ENCODE peak calls at places on chromosomes 16 and 17, in four cellular contexts. One of them, this sample, is unnamed.
A peak's percentile ranks its signal among the peaks of the same experiment; 100 is the strongest.

GRCh38 chr17:9648521-9649110 is 3.3 kb downstream of the USP43 start:
- DNase-seq in H1: no peak
- DNase-seq in IMR-90: no peak
- DNase-seq in mesenchymal stem cell: peak; percentile 23
- DNase-seq in this sample: no peak

GRCh38 chr17:38798614-38799500 is 499 bp downstream of the PIP4K2B start:
- DNase-seq in H1: no peak
- DNase-seq in IMR-90: peak; percentile 35
- DNase-seq in mesenchymal stem cell: peak; percentile 67
- DNase-seq in this sample: peak; percentile 17

GRCh38 chr16:51404386-51404785 is 253.3 kb upstream of the SALL1 start:
- DNase-seq in H1: no peak
- DNase-seq in IMR-90: peak; percentile 10
- DNase-seq in mesenchymal stem cell: peak; percentile 22
- DNase-seq in this sample: no peak

GRCh38 chr17:81976332-81977210 is 858 bp upstream of the ASPSCR1 start:
- DNase-seq in H1: no peak
- DNase-seq in IMR-90: no peak
- DNase-seq in mesenchymal stem cell: peak; percentile 18
- DNase-seq in this sample: no peak

GRCh38 chr16:14186007-14186953 is 115.2 kb downstream of the MRTFB start:
- DNase-seq in H1: peak; percentile 13
- DNase-seq in IMR-90: peak; percentile 79
- DNase-seq in mesenchymal stem cell: peak; percentile 97
- DNase-seq in this sample: peak; percentile 38

GRCh38 chr16:66095676-66096075 is 270.8 kb upstream of the CDH5 start:
- DNase-seq in H1: no peak
- DNase-seq in IMR-90: no peak
- DNase-seq in mesenchymal stem cell: no peak
- DNase-seq in this sample: no peak

GRCh38 chr16:27369806-27370205 is 32.2 kb upstream of the IL21R start:
- DNase-seq in H1: no peak
- DNase-seq in IMR-90: peak; percentile 79
- DNase-seq in mesenchymal stem cell: peak; percentile 58
- DNase-seq in this sample: no peak

GRCh38 chr17:42675984-42676423 is 790 bp downstream of the PLEKHH3 start:
- DNase-seq in H1: no peak
- DNase-seq in IMR-90: peak; percentile 45
- DNase-seq in mesenchymal stem cell: peak; percentile 79
- DNase-seq in this sample: no peak

GRCh38 chr17:78998311-78999055 is 11.1 kb downstream of the CANT1 start:
- DNase-seq in H1: no peak
- DNase-seq in IMR-90: no peak
- DNase-seq in mesenchymal stem cell: no peak
- DNase-seq in this sample: no peak

GRCh38 chr17:81680150-81680549 is 3.4 kb downstream of the ARL16 start:
- DNase-seq in H1: no peak
- DNase-seq in IMR-90: no peak
- DNase-seq in mesenchymal stem cell: no peak
- DNase-seq in this sample: no peak

GRCh38 chr17:66943484-66943883 is 21.0 kb upstream of the CACNG4 start:
- DNase-seq in H1: no peak
- DNase-seq in IMR-90: no peak
- DNase-seq in mesenchymal stem cell: no peak
- DNase-seq in this sample: no peak

GRCh38 chr16:1991588-1992474 is 2.1 kb downstream of the SYNGR3 start:
- DNase-seq in H1: peak; percentile 85
- DNase-seq in IMR-90: peak; percentile 83
- DNase-seq in mesenchymal stem cell: peak; percentile 87
- DNase-seq in this sample: peak; percentile 92

GRCh38 chr17:75910699-75911098 is 6.0 kb upstream of the MRPL38 start:
- DNase-seq in H1: no peak
- DNase-seq in IMR-90: no peak
- DNase-seq in mesenchymal stem cell: no peak
- DNase-seq in this sample: no peak

GRCh38 chr17:5078106-5079028 is at the start of gene ZFP3:
- DNase-seq in H1: peak; percentile 10
- DNase-seq in IMR-90: peak; percentile 68
- DNase-seq in mesenchymal stem cell: no peak
- DNase-seq in this sample: no peak

GRCh38 chr16:31453255-31454204 is 5.8 kb upstream of the ARMC5 start:
- DNase-seq in H1: no peak
- DNase-seq in IMR-90: peak; percentile 36
- DNase-seq in mesenchymal stem cell: peak; percentile 85
- DNase-seq in this sample: no peak

GRCh38 chr16:75378616-75379015 is 54.7 kb downstream of the CFDP1 start:
- DNase-seq in H1: no peak
- DNase-seq in IMR-90: no peak
- DNase-seq in mesenchymal stem cell: no peak
- DNase-seq in this sample: no peak

GRCh38 chr17:15398291-15398690 is 56.9 kb upstream of the TEKT3 start:
- DNase-seq in H1: no peak
- DNase-seq in IMR-90: peak; percentile 50
- DNase-seq in mesenchymal stem cell: peak; percentile 61
- DNase-seq in this sample: no peak

GRCh38 chr17:49216953-49217650 is 6.6 kb downstream of the ABI3 start:
- DNase-seq in H1: no peak
- DNase-seq in IMR-90: no peak
- DNase-seq in mesenchymal stem cell: no peak
- DNase-seq in this sample: no peak

GRCh38 chr16:89037261-89038152 is 56.1 kb upstream of the ACSF3 start:
- DNase-seq in H1: peak; percentile 7
- DNase-seq in IMR-90: peak; percentile 20
- DNase-seq in mesenchymal stem cell: peak; percentile 18
- DNase-seq in this sample: peak; percentile 71

GRCh38 chr17:48637323-48638260 is 11.4 kb upstream of the HOXB9 start:
- DNase-seq in H1: no peak
- DNase-seq in IMR-90: peak; percentile 85
- DNase-seq in mesenchymal stem cell: peak; percentile 99
- DNase-seq in this sample: no peak

GRCh38 chr17:62702746-62703268 is 75.3 kb downstream of the MRC2 start:
- DNase-seq in H1: no peak
- DNase-seq in IMR-90: no peak
- DNase-seq in mesenchymal stem cell: no peak
- DNase-seq in this sample: no peak

GRCh38 chr16:3645504-3646347 is 8.8 kb upstream of the DNASE1 start:
- DNase-seq in H1: peak; percentile 39
- DNase-seq in IMR-90: peak; percentile 73
- DNase-seq in mesenchymal stem cell: peak; percentile 46
- DNase-seq in this sample: peak; percentile 54

GRCh38 chr16:5025171-5025632 is 8.5 kb downstream of the NAGPA start:
- DNase-seq in H1: peak; percentile 39
- DNase-seq in IMR-90: no peak
- DNase-seq in mesenchymal stem cell: no peak
- DNase-seq in this sample: peak; percentile 46

GRCh38 chr17:76199466-76199865 is 40.8 kb downstream of the RNF157 start:
- DNase-seq in H1: no peak
- DNase-seq in IMR-90: no peak
- DNase-seq in mesenchymal stem cell: no peak
- DNase-seq in this sample: no peak

GRCh38 chr17:75869282-75870141 is 8.9 kb downstream of the TRIM47 start:
- DNase-seq in H1: no peak
- DNase-seq in IMR-90: peak; percentile 84
- DNase-seq in mesenchymal stem cell: peak; percentile 92
- DNase-seq in this sample: no peak

GRCh38 chr17:76341301-76341700 is 12.4 kb downstream of the PRPSAP1 start:
- DNase-seq in H1: no peak
- DNase-seq in IMR-90: no peak
- DNase-seq in mesenchymal stem cell: no peak
- DNase-seq in this sample: no peak

GRCh38 chr16:2341456-2342447 is 1.2 kb upstream of the ABCA3 start:
- DNase-seq in H1: no peak
- DNase-seq in IMR-90: no peak
- DNase-seq in mesenchymal stem cell: no peak
- DNase-seq in this sample: no peak

GRCh38 chr16:70698901-70699300 is 13.0 kb upstream of the MTSS2 start:
- DNase-seq in H1: no peak
- DNase-seq in IMR-90: no peak
- DNase-seq in mesenchymal stem cell: no peak
- DNase-seq in this sample: no peak

GRCh38 chr16:70701036-70701435 is 15.2 kb upstream of the MTSS2 start:
- DNase-seq in H1: no peak
- DNase-seq in IMR-90: no peak
- DNase-seq in mesenchymal stem cell: no peak
- DNase-seq in this sample: no peak

GRCh38 chr16:70699696-70700095 is 13.8 kb upstream of the MTSS2 start:
- DNase-seq in H1: no peak
- DNase-seq in IMR-90: no peak
- DNase-seq in mesenchymal stem cell: no peak
- DNase-seq in this sample: no peak

GRCh38 chr16:70701596-70701995 is 15.7 kb upstream of the MTSS2 start:
- DNase-seq in H1: no peak
- DNase-seq in IMR-90: no peak
- DNase-seq in mesenchymal stem cell: no peak
- DNase-seq in this sample: no peak

GRCh38 chr16:70700101-70701020 is 14.5 kb upstream of the MTSS2 start:
- DNase-seq in H1: no peak
- DNase-seq in IMR-90: no peak
- DNase-seq in mesenchymal stem cell: peak; percentile 36
- DNase-seq in this sample: no peak
- H3K4me1 ChIP-seq in H1: peaks cover 16% of the 10 kb centered on the region
- H3K4me1 ChIP-seq in IMR-90: peaks cover 50% of the 10 kb centered on the region
- H3K4me1 ChIP-seq in mesenchymal stem cell: peaks cover 90% of the 10 kb centered on the region
- H3K4me1 ChIP-seq in this sample: peaks cover 28% of the 10 kb centered on the region

DNA sequence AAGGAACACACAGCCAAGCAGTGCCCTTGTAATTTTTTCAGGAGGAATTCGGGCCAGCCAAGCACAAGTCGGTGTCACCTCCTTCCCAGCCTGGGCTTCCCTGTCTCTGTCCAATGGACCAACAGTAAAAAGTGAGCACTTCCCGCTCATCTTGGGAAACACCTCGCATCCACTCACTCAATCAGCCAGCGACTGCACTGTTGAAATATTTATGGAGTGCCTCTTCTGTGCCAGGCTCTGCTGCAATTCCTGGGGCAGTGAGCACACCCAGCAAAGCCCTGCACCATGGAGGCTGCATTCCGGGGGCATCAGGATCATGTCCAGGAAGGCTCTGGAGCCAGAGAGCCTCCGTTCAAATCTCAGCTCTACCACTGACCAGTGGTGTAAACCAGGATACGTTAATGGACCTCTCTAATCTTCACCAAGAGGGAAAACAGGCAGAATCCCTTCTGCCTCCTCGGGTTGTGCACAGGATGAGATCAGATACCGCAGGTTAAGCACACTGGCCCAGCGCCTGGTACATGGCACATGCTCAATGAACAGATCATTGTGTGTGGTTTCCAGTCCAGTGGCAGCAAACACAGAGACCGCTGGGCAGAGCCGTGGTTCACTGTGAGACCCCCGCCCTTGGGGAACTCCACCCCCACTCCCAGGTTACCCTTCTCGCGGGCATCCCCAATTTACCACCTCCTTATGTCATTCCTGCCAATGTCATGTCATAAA is 194.3 kb downstream of the ZNF423 start:
- DNase-seq in H1: no peak
- DNase-seq in IMR-90: no peak
- DNase-seq in mesenchymal stem cell: no peak
- DNase-seq in this sample: no peak
- H4K91ac ChIP-seq in H1: no peak overlapping the region
- H4K91ac ChIP-seq in IMR-90: no peak overlapping the region
- H4K91ac ChIP-seq in mesenchymal stem cell: no peak overlapping the region
- H4K91ac ChIP-seq in this sample: no peak overlapping the region

GRCh38 chr16:11565665-11566064 is 21.1 kb downstream of the LITAF start:
- DNase-seq in H1: no peak
- DNase-seq in IMR-90: no peak
- DNase-seq in mesenchymal stem cell: no peak
- DNase-seq in this sample: no peak
- H3K4me1 ChIP-seq in H1: peaks cover 4% of the 10 kb centered on the region
- H3K4me1 ChIP-seq in IMR-90: peaks cover 12% of the 10 kb centered on the region
- H3K4me1 ChIP-seq in mesenchymal stem cell: peaks cover 6% of the 10 kb centered on the region
- H3K4me1 ChIP-seq in this sample: peaks cover 15% of the 10 kb centered on the region

GRCh38 chr16:46690281-46691178 is 1.1 kb downstream of the ORC6 start:
- DNase-seq in H1: no peak
- DNase-seq in IMR-90: peak; percentile 40
- DNase-seq in mesenchymal stem cell: peak; percentile 82
- DNase-seq in this sample: no peak
- H4K91ac ChIP-seq in H1: no peak overlapping the region
- H4K91ac ChIP-seq in IMR-90: no peak overlapping the region
- H4K91ac ChIP-seq in mesenchymal stem cell: no peak overlapping the region
- H4K91ac ChIP-seq in this sample: no peak overlapping the region

GRCh38 chr17:17051791-17052461 is 9.7 kb downstream of the MPRIP start:
- DNase-seq in H1: no peak
- DNase-seq in IMR-90: peak; percentile 15
- DNase-seq in mesenchymal stem cell: peak; percentile 55
- DNase-seq in this sample: no peak
- H3K4me1 ChIP-seq in H1: no peaks in the 10 kb centered on the region
- H3K4me1 ChIP-seq in IMR-90: peaks cover 21% of the 10 kb centered on the region
- H3K4me1 ChIP-seq in mesenchymal stem cell: peaks cover 22% of the 10 kb centered on the region
- H3K4me1 ChIP-seq in this sample: peaks cover 6% of the 10 kb centered on the region

GRCh38 chr16:25121824-25122600 is 10.5 kb downstream of the LCMT1 start:
- DNase-seq in H1: no peak
- DNase-seq in IMR-90: no peak
- DNase-seq in mesenchymal stem cell: no peak
- DNase-seq in this sample: no peak

GRCh38 chr16:25124503-25124902 is 13.0 kb downstream of the LCMT1 start:
- DNase-seq in H1: no peak
- DNase-seq in IMR-90: no peak
- DNase-seq in mesenchymal stem cell: no peak
- DNase-seq in this sample: no peak

GRCh38 chr16:25114121-25114520 is 2.6 kb downstream of the LCMT1 start:
- DNase-seq in H1: no peak
- DNase-seq in IMR-90: no peak
- DNase-seq in mesenchymal stem cell: no peak
- DNase-seq in this sample: no peak

DNA sequence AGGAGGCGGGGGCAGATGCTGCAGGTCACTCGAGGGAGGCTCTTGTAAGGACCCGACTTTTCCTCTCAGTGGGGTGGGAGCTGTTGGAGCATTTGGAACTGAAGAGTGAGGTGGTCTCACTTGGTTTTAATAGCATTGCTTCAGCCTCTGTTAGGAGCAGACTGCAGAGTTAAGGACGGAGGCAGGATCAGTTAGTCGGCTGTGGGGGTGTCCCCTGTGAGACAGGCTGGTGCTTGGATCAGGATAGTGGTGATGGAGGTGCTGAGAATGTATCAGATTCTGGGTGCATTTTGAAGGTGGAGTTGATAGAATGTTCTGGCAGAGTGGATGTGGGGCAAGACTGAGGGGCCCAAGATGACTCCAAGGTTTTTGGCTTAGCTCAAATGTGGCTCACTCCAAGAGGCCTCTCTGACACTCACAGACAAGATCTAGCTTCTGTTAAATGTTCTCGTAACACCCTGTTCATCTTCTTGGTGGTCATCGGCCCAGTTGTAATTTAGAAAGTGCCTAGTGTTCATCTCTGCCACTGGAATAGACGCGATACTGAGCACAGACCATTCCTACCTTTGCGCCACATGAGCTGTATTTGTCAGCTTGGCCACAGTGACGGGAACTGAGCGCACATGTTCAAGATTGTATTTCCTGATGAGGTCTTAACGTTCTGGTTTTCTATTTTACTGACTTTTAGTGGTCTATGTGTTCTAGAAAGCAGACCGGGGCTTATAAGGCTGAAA is 7.5 kb downstream of the LCMT1 start:
- DNase-seq in H1: no peak
- DNase-seq in IMR-90: no peak
- DNase-seq in mesenchymal stem cell: no peak
- DNase-seq in this sample: no peak
- H4K91ac ChIP-seq in H1: no peak overlapping the region
- H4K91ac ChIP-seq in IMR-90: no peak overlapping the region
- H4K91ac ChIP-seq in mesenchymal stem cell: no peak overlapping the region
- H4K91ac ChIP-seq in this sample: no peak overlapping the region

This sample was measured in neuronal stem cell.